ENCODE peak calls at places on chromosomes 6 and 20, in six cellular contexts. F is amniotic epithelial cell, V is activated gamma-delta T cell treated with Interleukin-2 at 50 U/mL for 16 hours, Q is GM10248, D is AG08396, N is RCC 7860. R is an unnamed sample.

GRCh38 chr6:79031821-79032590 is 46.0 kb downstream of the PHIP start:
- DNase-seq in F (peak; percentile 75), V (no peak), N (no peak), Q (no peak), D (peak; percentile 2), R (no peak)

GRCh38 chr6:163281661-163282060 is 132.9 kb upstream of the QKI start:
- DNase-seq in N (no peak), F (no peak), D (no peak), V (no peak), Q (no peak), R (no peak)

GRCh38 chr6:111565316-111566221 is 40.1 kb downstream of the TRAF3IP2 start:
- DNase-seq in Q (peak; percentile 62), F (no peak), D (no peak), N (no peak), V (no peak), R (peak; percentile 25)

GRCh38 chr20:53677447-53678314 is 84.0 kb upstream of the ZNF217 start:
- DNase-seq in V (no peak), Q (no peak), N (no peak), F (peak; percentile 76), D (no peak), R (no peak)

GRCh38 chr6:116945809-116946208 is 68.8 kb downstream of the RFX6 start:
- DNase-seq in N (peak; percentile 14), F (peak; percentile 26), Q (no peak), D (no peak), V (no peak), R (no peak)

GRCh38 chr6:137233561-137234504 is 14.6 kb upstream of the IFNGR1 start:
- DNase-seq in D (peak; percentile 29), F (peak; percentile 94), Q (no peak), V (no peak), N (peak; percentile 67), R (no peak)

GRCh38 chr20:64110411-64111068 is 3.2 kb upstream of the NPBWR2 start:
- DNase-seq in D (no peak), Q (no peak), V (no peak), F (no peak), N (no peak), R (no peak)

GRCh38 chr20:57666106-57666833 is 43.5 kb downstream of the PMEPA1 start:
- DNase-seq in D (no peak), N (no peak), F (no peak), Q (no peak), V (no peak), R (no peak)

GRCh38 chr6:118285791-118286190 is 262.3 kb upstream of the PLN start:
- DNase-seq in F (no peak), V (no peak), Q (no peak), D (no peak), N (no peak), R (no peak)

GRCh38 chr20:50520222-50520877 is 10.2 kb downstream of the PTPN1 start:
- DNase-seq in Q (no peak), F (no peak), V (peak; percentile 11), D (no peak), N (no peak), R (no peak)

GRCh38 chr6:169972736-169973135 is 221.3 kb downstream of the ERMARD start:
- DNase-seq in V (no peak), N (no peak), D (no peak), Q (no peak), F (no peak), R (no peak)

GRCh38 chr6:25337004-25337403 is 57.8 kb downstream of the CARMIL1 start:
- DNase-seq in F (no peak), Q (no peak), V (no peak), D (no peak), N (no peak), R (no peak)

GRCh38 chr6:80341330-80341729 is 234.9 kb downstream of the BCKDHB start:
- DNase-seq in Q (no peak), F (peak; percentile 41), D (no peak), V (no peak), N (no peak), R (no peak)

GRCh38 chr20:43942661-43943285 is 28.1 kb downstream of the TOX2 start:
- DNase-seq in D (peak; percentile 74), Q (peak; percentile 77), F (peak; percentile 81), N (peak; percentile 42), V (peak; percentile 15), R (peak; percentile 37)

GRCh38 chr20:51586005-51586440 is 43.5 kb upstream of the NFATC2 start:
- DNase-seq in Q (no peak), N (peak; percentile 85), F (peak; percentile 86), D (peak; percentile 79), V (no peak), R (peak; percentile 25)

GRCh38 chr20:3209023-3209945 is at the start of gene ITPA:
- DNase-seq in Q (peak; percentile 86), V (peak; percentile 61), N (no peak), D (peak; percentile 63), F (peak; percentile 34), R (peak; percentile 27)

GRCh38 chr6:84462697-84463096 is 235.3 kb upstream of the CEP162 start:
- DNase-seq in Q (no peak), V (no peak), F (peak; percentile 76), N (peak; percentile 35), D (no peak), R (no peak)

GRCh38 chr6:161079566-161080262 is 88.1 kb downstream of the MAP3K4 start:
- DNase-seq in N (peak; percentile 74), F (peak; percentile 89), V (peak; percentile 38), D (peak; percentile 38), Q (no peak), R (no peak)